ENCODE peak calls at places on chromosomes 7 and 10, in ten cellular contexts. X, D, J, W, I, A, Z, L, C and K are unnamed samples.

GRCh38 chr10:69684020-69684980 is 54.3 kb downstream of the FAM241B start:
- DNase-seq in X (no peak), D (no peak), J (no peak), W (no peak), I (no peak), A (no peak), Z (peak), L (no peak), C (no peak), K (no peak)

GRCh38 chr7:28078036-28078901 is 102.3 kb downstream of the JAZF1 start:
- DNase-seq in X (no peak), D (no peak), J (peak), W (peak), I (peak), A (no peak), Z (peak), L (peak), C (peak), K (peak)

GRCh38 chr7:29461996-29462395 is 101.6 kb upstream of the PRR15 start:
- DNase-seq in X (no peak), D (no peak), J (no peak), W (no peak), I (no peak), A (no peak), Z (no peak), L (no peak), C (no peak), K (no peak)

GRCh38 chr7:70042533-70042932 is 444.3 kb downstream of the AUTS2 start:
- DNase-seq in X (no peak), D (no peak), J (no peak), W (no peak), I (no peak), A (no peak), Z (peak), L (no peak), C (no peak), K (peak)

GRCh38 chr7:44132039-44132438 is 8.7 kb upstream of the POLD2 start:
- DNase-seq in X (no peak), D (no peak), J (no peak), W (no peak), I (no peak), A (no peak), Z (peak), L (no peak), C (no peak), K (no peak)

GRCh38 chr7:84422790-84423189 is 228.2 kb upstream of the SEMA3A start:
- DNase-seq in X (no peak), D (no peak), J (no peak), W (no peak), I (no peak), A (no peak), Z (peak), L (no peak), C (no peak), K (no peak)

GRCh38 chr7:155728116-155728515 is 83.7 kb downstream of the RBM33 start:
- DNase-seq in X (no peak), D (no peak), J (no peak), W (no peak), I (no peak), A (no peak), Z (no peak), L (no peak), C (no peak), K (no peak)

GRCh38 chr10:104844073-104844472 is 203.0 kb downstream of the SORCS3 start:
- DNase-seq in X (no peak), D (no peak), J (no peak), W (no peak), I (no peak), A (no peak), Z (no peak), L (no peak), C (no peak), K (no peak)

GRCh38 chr7:139897422-139898085 is 68.5 kb downstream of the TBXAS1 start:
- DNase-seq in X (no peak), D (no peak), J (no peak), W (no peak), I (no peak), A (no peak), Z (no peak), L (no peak), C (no peak), K (no peak)